ENCODE peak calls at places on chromosomes 6 and 20, in five cellular contexts. One of them, this sample, is unnamed.

GRCh38 chr20:31678389-31679356 is 41.0 kb downstream of the COX4I2 start:
- DNase-seq in A549: no peak
- DNase-seq in K562: no peak
- DNase-seq in GM12878: no peak
- DNase-seq in HepG2: peak; percentile 86
- DNase-seq in this sample: no peak

GRCh38 chr20:32416206-32416605 is 58.1 kb downstream of the ASXL1 start:
- DNase-seq in A549: no peak
- DNase-seq in K562: no peak
- DNase-seq in GM12878: no peak
- DNase-seq in HepG2: no peak
- DNase-seq in this sample: no peak

GRCh38 chr6:92892626-92893025 is 526.7 kb downstream of the EPHA7 start:
- DNase-seq in A549: no peak
- DNase-seq in K562: no peak
- DNase-seq in GM12878: no peak
- DNase-seq in HepG2: no peak
- DNase-seq in this sample: no peak

GRCh38 chr6:157592566-157592965 is 211.6 kb downstream of the ZDHHC14 start:
- DNase-seq in A549: no peak
- DNase-seq in K562: peak; percentile 70
- DNase-seq in GM12878: no peak
- DNase-seq in HepG2: no peak
- DNase-seq in this sample: no peak

GRCh38 chr6:10589429-10589727 is 68.2 kb downstream of the GCNT2 start:
- DNase-seq in A549: no peak
- DNase-seq in K562: no peak
- DNase-seq in GM12878: no peak
- DNase-seq in HepG2: no peak
- DNase-seq in this sample: no peak

GRCh38 chr6:134451529-134451928 is 133.6 kb upstream of the SGK1 start:
- DNase-seq in A549: no peak
- DNase-seq in K562: no peak
- DNase-seq in GM12878: no peak
- DNase-seq in HepG2: no peak
- DNase-seq in this sample: peak; percentile 38

GRCh38 chr6:106704327-106704726 is 74.9 kb downstream of the QRSL1 start:
- DNase-seq in A549: no peak
- DNase-seq in K562: no peak
- DNase-seq in GM12878: no peak
- DNase-seq in HepG2: no peak
- DNase-seq in this sample: no peak

GRCh38 chr20:4946585-4947378 is 54.5 kb downstream of the SLC23A2 start:
- DNase-seq in A549: no peak
- DNase-seq in K562: no peak
- DNase-seq in GM12878: peak; percentile 31
- DNase-seq in HepG2: no peak
- DNase-seq in this sample: no peak

GRCh38 chr20:7758436-7758835 is 181.8 kb downstream of the HAO1 start:
- DNase-seq in A549: no peak
- DNase-seq in K562: no peak
- DNase-seq in GM12878: no peak
- DNase-seq in HepG2: no peak
- DNase-seq in this sample: no peak

GRCh38 chr6:150535818-150536220 is 63.9 kb upstream of the PLEKHG1 start:
- DNase-seq in A549: no peak
- DNase-seq in K562: no peak
- DNase-seq in GM12878: no peak
- DNase-seq in HepG2: peak; percentile 59
- DNase-seq in this sample: no peak

GRCh38 chr6:25360611-25361010 is 81.4 kb downstream of the CARMIL1 start:
- DNase-seq in A549: no peak
- DNase-seq in K562: no peak
- DNase-seq in GM12878: no peak
- DNase-seq in HepG2: no peak
- DNase-seq in this sample: no peak
- TF ChIP-seq ESRRA in A549: no peak
- TF ChIP-seq ESRRA in K562: no peak
- TF ChIP-seq ESRRA in GM12878: no peak
- TF ChIP-seq ESRRA in HepG2: no peak
- TF ChIP-seq ESRRA in this sample: no peak

DNA sequence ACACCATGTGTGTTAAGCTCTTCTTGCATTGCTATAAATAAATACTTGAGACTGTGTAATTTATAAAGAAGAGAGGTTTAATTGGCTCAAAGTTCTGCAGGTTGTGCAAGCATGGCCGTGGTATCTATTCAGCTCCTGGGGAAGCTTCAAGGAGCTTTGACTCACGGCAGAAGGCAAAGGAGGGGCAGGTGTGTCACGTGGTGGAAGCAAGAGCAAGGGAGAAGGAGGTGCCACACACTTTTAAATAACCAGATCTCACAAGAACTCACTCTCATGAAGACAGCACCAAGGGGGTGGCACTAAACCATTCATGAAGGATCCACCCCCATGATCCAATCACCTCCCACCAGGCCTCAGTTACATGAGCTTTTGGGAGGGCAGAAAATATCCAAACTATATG is 193.7 kb downstream of the ERMARD start:
- DNase-seq in A549: no peak
- DNase-seq in K562: no peak
- DNase-seq in GM12878: no peak
- DNase-seq in HepG2: no peak
- DNase-seq in this sample: no peak
- TF ChIP-seq ESRRA in A549: no peak
- TF ChIP-seq ESRRA in K562: no peak
- TF ChIP-seq ESRRA in GM12878: no peak
- TF ChIP-seq ESRRA in HepG2: no peak
- TF ChIP-seq ESRRA in this sample: no peak

GRCh38 chr6:21665436-21666199 is 72.1 kb downstream of the SOX4 start:
- DNase-seq in A549: no peak
- DNase-seq in K562: no peak
- DNase-seq in GM12878: no peak
- DNase-seq in HepG2: no peak
- DNase-seq in this sample: peak; percentile 83
- TF ChIP-seq ESRRA in A549: no peak
- TF ChIP-seq ESRRA in K562: no peak
- TF ChIP-seq ESRRA in GM12878: no peak
- TF ChIP-seq ESRRA in HepG2: no peak
- TF ChIP-seq ESRRA in this sample: no peak

DNA sequence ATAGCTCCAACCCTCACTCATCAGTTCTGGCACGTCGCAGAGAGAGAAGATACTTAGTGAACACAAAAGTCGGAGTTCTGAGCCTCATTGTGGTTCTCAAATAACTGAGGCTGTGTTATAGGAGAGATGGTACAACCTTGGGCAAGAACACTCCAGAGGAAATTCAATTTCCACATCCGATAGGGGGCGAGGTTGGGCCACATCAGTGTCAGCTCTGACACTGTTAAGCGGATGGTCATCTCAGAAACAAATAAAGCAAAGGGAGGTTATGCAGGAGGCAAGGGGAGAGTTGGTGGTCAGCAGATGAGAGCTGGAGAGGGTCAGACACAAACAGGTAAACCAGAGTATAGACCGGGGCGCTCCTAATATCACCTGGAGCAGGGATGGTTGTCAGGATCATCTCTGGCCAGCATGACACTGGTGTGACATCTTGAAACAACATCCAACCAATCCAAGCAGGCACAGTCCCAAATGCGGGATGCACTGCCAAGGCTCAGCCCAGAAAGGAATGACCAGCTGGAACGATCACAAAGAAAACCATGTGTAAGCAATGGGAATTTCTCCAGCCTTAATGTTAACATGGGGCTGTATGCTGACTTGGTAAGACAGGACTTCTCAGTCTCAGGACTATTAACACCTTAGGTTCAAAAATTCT is 331.8 kb downstream of the HACE1 start:
- DNase-seq in A549: peak; percentile 20
- DNase-seq in K562: peak; percentile 9
- DNase-seq in GM12878: no peak
- DNase-seq in HepG2: peak; percentile 24
- DNase-seq in this sample: peak; percentile 64
- TF ChIP-seq ESRRA in A549: no peak
- TF ChIP-seq ESRRA in K562: no peak
- TF ChIP-seq ESRRA in GM12878: no peak
- TF ChIP-seq ESRRA in HepG2: no peak
- TF ChIP-seq ESRRA in this sample: no peak

DNA sequence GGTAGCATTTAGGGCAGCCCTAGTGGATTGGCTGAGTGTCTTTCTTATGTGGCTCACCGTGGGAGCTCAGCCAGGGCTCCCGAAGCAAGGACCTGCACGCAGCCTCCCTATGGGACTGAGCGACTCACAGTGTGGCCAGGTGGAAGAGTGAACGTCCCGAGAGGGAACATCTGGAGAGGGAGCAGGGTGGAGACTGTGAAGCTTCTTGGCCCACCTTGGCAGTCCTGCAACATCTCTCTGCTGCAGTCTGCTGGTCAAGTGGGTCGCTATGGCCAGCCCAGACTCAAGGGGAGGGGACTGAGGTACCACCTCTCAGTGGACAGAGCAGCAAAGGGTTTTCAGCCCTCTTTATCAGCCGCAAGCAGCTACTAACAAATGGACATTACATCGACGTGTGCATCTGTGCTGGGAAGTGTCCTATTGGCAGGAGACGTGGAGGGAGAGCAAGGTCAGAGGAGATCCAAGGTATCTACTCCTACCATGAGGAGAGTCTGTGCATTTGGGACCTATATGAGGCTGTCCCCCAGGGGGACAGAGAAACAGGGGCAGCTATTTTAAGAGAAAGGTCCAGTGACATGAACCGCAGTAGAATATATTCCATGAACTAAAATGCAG is 49.0 kb upstream of the NXT1 start:
- DNase-seq in A549: no peak
- DNase-seq in K562: no peak
- DNase-seq in GM12878: no peak
- DNase-seq in HepG2: no peak
- DNase-seq in this sample: no peak
- TF ChIP-seq ESRRA in A549: no peak
- TF ChIP-seq ESRRA in K562: no peak
- TF ChIP-seq ESRRA in GM12878: no peak
- TF ChIP-seq ESRRA in HepG2: no peak
- TF ChIP-seq ESRRA in this sample: no peak

DNA sequence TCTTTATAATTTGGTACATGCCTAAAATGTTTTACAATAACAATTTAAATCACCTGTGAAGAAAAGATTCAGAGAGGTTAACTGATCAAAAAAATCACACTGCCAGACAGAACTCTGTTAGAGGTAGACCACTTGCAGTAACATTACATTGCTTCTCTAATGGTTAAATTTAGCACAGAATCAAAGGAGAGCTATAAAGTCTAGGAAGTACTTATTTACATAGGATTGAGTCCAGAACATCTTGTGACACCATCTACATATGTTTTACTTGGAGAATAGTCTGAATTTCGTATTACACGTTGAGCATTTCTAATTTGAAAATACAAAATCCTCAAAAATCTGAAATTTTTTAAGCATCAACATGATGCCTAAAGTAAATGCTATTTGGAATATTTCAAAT is 17.2 kb upstream of the TBC1D20 start:
- DNase-seq in A549: no peak
- DNase-seq in K562: no peak
- DNase-seq in GM12878: no peak
- DNase-seq in HepG2: no peak
- DNase-seq in this sample: no peak
- TF ChIP-seq ESRRA in A549: no peak
- TF ChIP-seq ESRRA in K562: no peak
- TF ChIP-seq ESRRA in GM12878: no peak
- TF ChIP-seq ESRRA in HepG2: no peak
- TF ChIP-seq ESRRA in this sample: no peak

GRCh38 chr6:56690519-56691200 is 48.0 kb upstream of the DST start:
- DNase-seq in A549: no peak
- DNase-seq in K562: no peak
- DNase-seq in GM12878: no peak
- DNase-seq in HepG2: peak; percentile 76
- DNase-seq in this sample: no peak

GRCh38 chr6:56692586-56693245 is 50.0 kb upstream of the DST start:
- DNase-seq in A549: no peak
- DNase-seq in K562: no peak
- DNase-seq in GM12878: no peak
- DNase-seq in HepG2: peak; percentile 47
- DNase-seq in this sample: no peak

GRCh38 chr6:56693246-56693607 is 50.5 kb upstream of the DST start:
- DNase-seq in A549: peak; percentile 56
- DNase-seq in K562: no peak
- DNase-seq in GM12878: no peak
- DNase-seq in HepG2: peak; percentile 75
- DNase-seq in this sample: no peak

GRCh38 chr6:56689663-56690062 is 47.0 kb upstream of the DST start:
- DNase-seq in A549: no peak
- DNase-seq in K562: no peak
- DNase-seq in GM12878: no peak
- DNase-seq in HepG2: no peak
- DNase-seq in this sample: no peak

GRCh38 chr6:56691201-56691595 is 48.5 kb upstream of the DST start:
- DNase-seq in A549: no peak
- DNase-seq in K562: no peak
- DNase-seq in GM12878: no peak
- DNase-seq in HepG2: no peak
- DNase-seq in this sample: no peak
- TF ChIP-seq ESRRA in A549: no peak
- TF ChIP-seq ESRRA in K562: no peak
- TF ChIP-seq ESRRA in GM12878: no peak
- TF ChIP-seq ESRRA in HepG2: no peak
- TF ChIP-seq ESRRA in this sample: no peak

GRCh38 chr20:1186367-1186991 is 1.7 kb upstream of the TMEM74B start:
- DNase-seq in A549: no peak
- DNase-seq in K562: no peak
- DNase-seq in GM12878: no peak
- DNase-seq in HepG2: peak; percentile 45
- DNase-seq in this sample: no peak
- TF ChIP-seq ESRRA in A549: no peak
- TF ChIP-seq ESRRA in K562: no peak
- TF ChIP-seq ESRRA in GM12878: no peak
- TF ChIP-seq ESRRA in HepG2: no peak
- TF ChIP-seq ESRRA in this sample: no peak

DNA sequence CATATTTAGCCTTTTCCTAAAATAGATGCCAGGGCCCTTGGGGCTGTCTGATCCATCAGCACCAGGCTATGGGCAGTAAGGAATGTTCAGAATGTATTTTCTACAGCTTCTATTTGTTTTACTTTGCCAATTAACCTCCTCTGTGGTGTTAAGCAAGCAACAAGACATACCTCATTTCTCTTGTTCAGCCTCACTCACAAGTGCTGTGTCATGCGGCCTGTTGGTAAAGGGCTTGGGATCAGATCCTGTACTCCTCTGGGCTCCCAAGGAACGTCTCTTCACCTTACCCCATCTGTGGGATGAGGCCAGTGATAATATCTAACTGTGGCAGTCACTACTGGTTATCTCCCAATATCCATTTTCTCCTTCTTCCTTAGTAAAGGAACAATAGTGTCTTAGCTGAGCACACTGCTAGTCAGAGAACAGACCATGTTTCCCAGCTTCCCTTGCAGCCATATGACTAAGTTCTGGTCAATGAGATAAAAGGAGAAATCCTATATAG is 7.0 kb upstream of the DSTN start:
- DNase-seq in A549: peak; percentile 83
- DNase-seq in K562: peak; percentile 34
- DNase-seq in GM12878: no peak
- DNase-seq in HepG2: peak; percentile 65
- DNase-seq in this sample: no peak
- TF ChIP-seq ESRRA in A549: no peak
- TF ChIP-seq ESRRA in K562: no peak
- TF ChIP-seq ESRRA in GM12878: no peak
- TF ChIP-seq ESRRA in HepG2: no peak
- TF ChIP-seq ESRRA in this sample: no peak

This sample was measured in WTC11.